ENCODE peak calls at places on chromosomes 7 and 10, in eight cellular contexts. J, M, N, R, A, I, S and O are unnamed samples.

GRCh38 chr7:38330861-38331709 is 57.6 kb upstream of the TARP start:
- DNase-seq in S (no peak), M (no peak), J (peak; percentile 38), I (no peak), R (no peak), N (no peak), A (peak; percentile 94), O (no peak)

GRCh38 chr7:30027065-30027456 is 559 bp upstream of the FKBP14 start:
- DNase-seq in A (no peak), J (no peak), I (peak; percentile 70), R (no peak), M (no peak), S (no peak), N (no peak), O (no peak)

GRCh38 chr10:89861584-89862287 is 160.3 kb downstream of the KIF20B start:
- DNase-seq in N (no peak), I (peak; percentile 83), J (no peak), R (no peak), S (no peak), A (no peak), M (no peak), O (no peak)

GRCh38 chr10:28587970-28588290 is 55.0 kb downstream of the WAC start:
- DNase-seq in M (no peak), N (no peak), S (no peak), J (peak; percentile 45), A (no peak), I (peak; percentile 73), R (no peak), O (no peak)

GRCh38 chr7:44769381-44770209 is 20.9 kb downstream of the ZMIZ2 start:
- DNase-seq in A (no peak), R (no peak), M (no peak), N (no peak), S (no peak), J (no peak), I (peak; percentile 57), O (no peak)

GRCh38 chr7:1842321-1843221 is 172.5 kb downstream of the ELFN1 start:
- DNase-seq in R (peak; percentile 14), J (peak; percentile 48), I (no peak), N (peak; percentile 8), A (no peak), S (peak; percentile 13), M (peak; percentile 59), O (peak; percentile 76)

GRCh38 chr10:126130291-126130710 is 233.9 kb downstream of the FANK1 start:
- DNase-seq in I (peak; percentile 68), R (peak; percentile 62), N (peak; percentile 16), J (no peak), S (peak; percentile 71), M (no peak), A (no peak), O (no peak)

GRCh38 chr7:141042222-141043193 is 27.8 kb upstream of the MRPS33 start:
- DNase-seq in S (no peak), M (no peak), J (no peak), I (no peak), A (no peak), N (no peak), R (no peak), O (no peak)

GRCh38 chr10:20195076-20195475 is 378.8 kb downstream of the PLXDC2 start:
- DNase-seq in M (no peak), A (no peak), R (no peak), J (no peak), S (no peak), I (no peak), N (no peak), O (no peak)

GRCh38 chr7:22630069-22630468 is 96.9 kb upstream of the IL6 start:
- DNase-seq in N (no peak), S (no peak), A (peak; percentile 44), I (no peak), M (no peak), J (no peak), R (no peak), O (no peak)

GRCh38 chr10:2760736-2761135 is 306.6 kb upstream of the PFKP start:
- DNase-seq in A (no peak), M (no peak), R (no peak), J (no peak), S (no peak), I (no peak), N (no peak), O (no peak)

GRCh38 chr10:34885901-34886300 is 70.8 kb upstream of the PARD3 start:
- DNase-seq in I (no peak), N (no peak), J (no peak), M (no peak), A (no peak), S (no peak), R (no peak), O (no peak)

GRCh38 chr10:91185239-91185875 is 35.1 kb upstream of the PCGF5 start:
- DNase-seq in S (no peak), R (peak; percentile 31), M (no peak), N (no peak), J (no peak), I (peak; percentile 65), A (no peak), O (no peak)

GRCh38 chr7:30702200-30702599 is 19.9 kb upstream of the CRHR2 start:
- DNase-seq in M (no peak), I (no peak), S (no peak), R (no peak), A (peak; percentile 41), J (no peak), N (no peak), O (no peak)

GRCh38 chr10:123142701-123143161 is 5.2 kb upstream of the HMX2 start:
- DNase-seq in I (no peak), A (no peak), N (no peak), R (no peak), J (no peak), S (no peak), M (no peak), O (no peak)

GRCh38 chr7:36409180-36409579 is 19.5 kb downstream of the ANLN start:
- DNase-seq in I (no peak), R (no peak), A (no peak), N (no peak), M (no peak), S (no peak), J (no peak), O (no peak)

GRCh38 chr10:101388671-101389276 is 34.8 kb downstream of the BTRC start:
- DNase-seq in S (no peak), J (no peak), M (no peak), A (no peak), R (no peak), N (no peak), I (no peak), O (no peak)

GRCh38 chr7:90766814-90767564 is 170.9 kb downstream of the CDK14 start:
- DNase-seq in N (no peak), M (no peak), I (peak; percentile 72), A (no peak), S (peak; percentile 56), J (peak; percentile 78), R (peak; percentile 17), O (no peak)

GRCh38 chr7:157813741-157814661 is 477.2 kb downstream of the DNAJB6 start:
- DNase-seq in A (no peak), J (no peak), S (no peak), I (no peak), R (no peak), M (peak; percentile 55), N (no peak), O (no peak)

GRCh38 chr7:87475359-87476178 is at the start of gene ABCB4:
- DNase-seq in R (peak; percentile 28), M (peak; percentile 59), A (no peak), S (peak; percentile 22), J (peak; percentile 54), N (no peak), I (no peak), O (no peak)

GRCh38 chr7:134651991-134652390 is 5.3 kb downstream of the BPGM start:
- DNase-seq in A (no peak), J (no peak), I (no peak), R (no peak), N (no peak), M (no peak), S (no peak), O (no peak)

GRCh38 chr10:61635946-61636345 is 26.8 kb upstream of the CABCOCO1 start:
- DNase-seq in I (peak; percentile 81), S (no peak), R (no peak), N (no peak), A (no peak), J (no peak), M (no peak), O (no peak)

DNA sequence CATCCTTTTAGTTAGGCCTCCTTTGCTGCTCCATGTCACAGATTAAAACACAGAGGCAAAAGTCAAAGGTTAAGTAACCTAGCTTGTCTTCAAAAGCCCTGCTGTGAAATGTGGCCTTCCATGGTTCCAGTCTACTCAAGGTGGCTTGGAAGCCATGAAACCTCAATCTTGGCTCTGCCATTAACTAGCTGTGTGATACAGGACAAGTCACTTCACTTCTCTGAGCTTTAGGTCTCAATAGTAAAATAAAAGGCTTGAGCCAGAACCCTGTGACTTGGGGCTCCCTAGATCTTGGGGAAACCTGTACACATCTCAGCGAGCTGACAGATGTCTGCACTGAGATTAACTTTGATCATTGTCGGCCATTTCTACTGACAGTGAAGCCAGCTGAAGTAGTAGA is 48.0 kb upstream of the KMT2E start:
- DNase-seq in N (no peak), S (no peak), R (no peak), J (no peak), M (no peak), I (no peak), A (no peak), O (no peak)
- H3K27ac ChIP-seq in N (no peak overlapping the region), S (no peak overlapping the region), R (no peak overlapping the region), J (no peak overlapping the region), M (no peak overlapping the region), I (no peak overlapping the region), A (no peak overlapping the region), O (no peak overlapping the region)

GRCh38 chr7:116560021-116560970 is 35.5 kb downstream of the CAV1 start:
- DNase-seq in M (no peak), S (no peak), R (no peak), N (no peak), J (peak; percentile 3), I (no peak), A (no peak), O (no peak)
- H3K4me1 ChIP-seq in M (no peaks in the 10 kb centered on the region), S (peaks cover 12% of the 10 kb centered on the region), R (no peaks in the 10 kb centered on the region), N (no peaks in the 10 kb centered on the region), J (no peaks in the 10 kb centered on the region), I (peaks cover 8% of the 10 kb centered on the region), A (no peaks in the 10 kb centered on the region), O (peaks cover 9% of the 10 kb centered on the region)

DNA sequence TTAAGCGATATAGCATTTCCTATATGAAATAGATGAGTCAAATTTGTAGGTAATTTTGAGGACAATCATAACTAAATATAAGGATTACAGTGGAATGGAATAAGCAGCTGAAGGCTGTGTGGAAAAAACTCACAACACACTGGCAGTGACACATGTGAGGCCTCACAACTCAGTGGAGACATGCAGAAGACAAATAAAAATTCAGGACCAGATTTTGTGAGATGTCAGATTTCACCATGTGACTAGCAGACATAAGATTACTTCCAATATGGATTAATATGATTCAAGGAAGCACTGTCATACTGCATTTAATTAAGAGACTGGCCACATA is 17.6 kb downstream of the ERLIN1 start:
- DNase-seq in S (no peak), J (no peak), I (no peak), N (no peak), M (no peak), A (no peak), R (no peak), O (no peak)
- H3K27ac ChIP-seq in S (no peak overlapping the region), J (no peak overlapping the region), I (no peak overlapping the region), N (no peak overlapping the region), M (peak overlapping the region; percentile 32), A (no peak overlapping the region), R (no peak overlapping the region), O (no peak overlapping the region)

DNA sequence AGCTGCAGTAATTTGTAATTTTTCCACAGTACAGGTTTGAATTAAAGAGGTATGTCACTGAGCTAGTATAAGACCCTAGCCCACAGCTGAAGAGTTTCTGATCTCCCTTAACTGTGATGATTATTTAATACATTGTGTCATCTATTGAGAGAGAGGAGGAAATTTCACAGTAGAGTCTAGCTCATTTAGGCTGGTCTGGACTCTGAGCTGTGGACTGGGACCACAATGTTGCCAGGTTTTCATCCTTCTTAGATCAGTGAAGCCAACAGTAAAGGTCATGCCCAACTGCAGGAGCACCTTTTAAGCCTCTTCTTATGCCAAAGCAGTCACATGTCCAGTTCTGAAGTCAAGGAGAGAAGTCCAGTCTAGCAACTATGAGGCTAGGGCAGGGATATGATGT is 8.9 kb downstream of the TES start:
- DNase-seq in N (no peak), R (no peak), J (no peak), S (no peak), M (no peak), A (no peak), I (no peak), O (no peak)
- H3K4me1 ChIP-seq in N (peaks cover 4% of the 10 kb centered on the region), R (no peaks in the 10 kb centered on the region), J (no peaks in the 10 kb centered on the region), S (peaks cover under 1% of the 10 kb centered on the region), M (peaks cover 14% of the 10 kb centered on the region), A (no peaks in the 10 kb centered on the region), I (peaks cover 33% of the 10 kb centered on the region), O (peaks cover 20% of the 10 kb centered on the region)